ENCODE peak calls at places on chromosome 19, in five cellular contexts. One of them, this sample, is unnamed.

GRCh38 chr19:22144394-22144793 is 52.4 kb downstream of the ZNF676 start:
- DNase-seq in activated CD4-positive, alpha-beta T cell treated with anti-CD3 and anti-CD28 coated beads for 24 hours: no peak
- DNase-seq in Peyer's patch: no peak
- DNase-seq in small intestine: no peak
- DNase-seq in HT-29: no peak
- DNase-seq in this sample: no peak

GRCh38 chr19:1945899-1946298 is 4.9 kb downstream of the CSNK1G2 start:
- DNase-seq in activated CD4-positive, alpha-beta T cell treated with anti-CD3 and anti-CD28 coated beads for 24 hours: no peak
- DNase-seq in Peyer's patch: peak
- DNase-seq in small intestine: no peak
- DNase-seq in HT-29: no peak
- DNase-seq in this sample: peak

GRCh38 chr19:2726904-2727639 is 5.9 kb upstream of the DIRAS1 start:
- DNase-seq in activated CD4-positive, alpha-beta T cell treated with anti-CD3 and anti-CD28 coated beads for 24 hours: no peak
- DNase-seq in Peyer's patch: no peak
- DNase-seq in small intestine: no peak
- DNase-seq in HT-29: no peak
- DNase-seq in this sample: no peak

GRCh38 chr19:37990362-37990761 is 83.4 kb downstream of the SIPA1L3 start:
- DNase-seq in activated CD4-positive, alpha-beta T cell treated with anti-CD3 and anti-CD28 coated beads for 24 hours: no peak
- DNase-seq in Peyer's patch: no peak
- DNase-seq in small intestine: no peak
- DNase-seq in HT-29: no peak
- DNase-seq in this sample: no peak

GRCh38 chr19:35299523-35300339 is 7.8 kb downstream of the MAG start:
- DNase-seq in activated CD4-positive, alpha-beta T cell treated with anti-CD3 and anti-CD28 coated beads for 24 hours: no peak
- DNase-seq in Peyer's patch: no peak
- DNase-seq in small intestine: peak
- DNase-seq in HT-29: no peak
- DNase-seq in this sample: peak

GRCh38 chr19:42289556-42290041 is 12.3 kb upstream of the PRR19 start:
- DNase-seq in activated CD4-positive, alpha-beta T cell treated with anti-CD3 and anti-CD28 coated beads for 24 hours: no peak
- DNase-seq in Peyer's patch: no peak
- DNase-seq in small intestine: no peak
- DNase-seq in HT-29: no peak
- DNase-seq in this sample: no peak

GRCh38 chr19:2788237-2788636 is 2.9 kb downstream of the THOP1 start:
- DNase-seq in activated CD4-positive, alpha-beta T cell treated with anti-CD3 and anti-CD28 coated beads for 24 hours: no peak
- DNase-seq in Peyer's patch: no peak
- DNase-seq in small intestine: no peak
- DNase-seq in HT-29: no peak
- DNase-seq in this sample: no peak

GRCh38 chr19:1774999-1775772 is 21.9 kb downstream of the ONECUT3 start:
- DNase-seq in activated CD4-positive, alpha-beta T cell treated with anti-CD3 and anti-CD28 coated beads for 24 hours: no peak
- DNase-seq in Peyer's patch: no peak
- DNase-seq in small intestine: no peak
- DNase-seq in HT-29: no peak
- DNase-seq in this sample: peak

GRCh38 chr19:43483281-43483680 is 17.9 kb upstream of the LYPD3 start:
- DNase-seq in activated CD4-positive, alpha-beta T cell treated with anti-CD3 and anti-CD28 coated beads for 24 hours: no peak
- DNase-seq in Peyer's patch: no peak
- DNase-seq in small intestine: no peak
- DNase-seq in HT-29: no peak
- DNase-seq in this sample: no peak